ENCODE peak calls at places on chromosomes 5 and 9, in four cellular contexts. One of them, this sample, is unnamed.

GRCh38 chr9:120104771-120105170 is 475.2 kb downstream of the CDK5RAP2 start:
- DNase-seq in H9: no peak
- DNase-seq in H1: no peak
- DNase-seq in IMR-90: no peak
- DNase-seq in this sample: no peak

GRCh38 chr5:65474129-65474711 is 7.5 kb downstream of the ADAMTS6 start:
- DNase-seq in IMR-90: no peak
- DNase-seq in H9: no peak
- DNase-seq in H1: no peak
- DNase-seq in this sample: no peak

GRCh38 chr9:35510745-35511428 is 21.0 kb downstream of the RUSC2 start:
- DNase-seq in H1: no peak
- DNase-seq in H9: no peak
- DNase-seq in IMR-90: peak
- DNase-seq in this sample: peak

GRCh38 chr9:101309139-101309538 is 75.7 kb downstream of the BAAT start:
- DNase-seq in H1: no peak
- DNase-seq in H9: no peak
- DNase-seq in IMR-90: no peak
- DNase-seq in this sample: no peak

GRCh38 chr9:128550770-128551651 is 1.4 kb upstream of the SPTAN1 start:
- DNase-seq in H9: peak
- DNase-seq in IMR-90: peak
- DNase-seq in H1: no peak
- DNase-seq in this sample: peak

GRCh38 chr5:143826909-143827514 is 15.1 kb downstream of the HMHB1 start:
- DNase-seq in IMR-90: peak
- DNase-seq in H1: no peak
- DNase-seq in H9: no peak
- DNase-seq in this sample: peak

GRCh38 chr5:127899214-127899610 is 184.4 kb upstream of the SLC12A2 start:
- DNase-seq in H9: no peak
- DNase-seq in IMR-90: peak
- DNase-seq in H1: no peak
- DNase-seq in this sample: no peak

GRCh38 chr9:17060450-17060849 is 74.4 kb upstream of the CNTLN start:
- DNase-seq in IMR-90: no peak
- DNase-seq in H1: no peak
- DNase-seq in H9: no peak
- DNase-seq in this sample: peak

GRCh38 chr9:133558191-133559126 is 24.0 kb downstream of the ADAMTSL2 start:
- DNase-seq in H1: no peak
- DNase-seq in IMR-90: peak
- DNase-seq in H9: no peak
- DNase-seq in this sample: peak

GRCh38 chr5:77955577-77955976 is 179.4 kb upstream of the TBCA start:
- DNase-seq in IMR-90: no peak
- DNase-seq in H1: no peak
- DNase-seq in H9: no peak
- DNase-seq in this sample: no peak

GRCh38 chr5:135564305-135564704 is 14.5 kb downstream of the CXCL14 start:
- DNase-seq in IMR-90: no peak
- DNase-seq in H1: no peak
- DNase-seq in H9: no peak
- DNase-seq in this sample: no peak

GRCh38 chr9:12778389-12778788 is 3.6 kb downstream of the LURAP1L start:
- DNase-seq in H1: no peak
- DNase-seq in IMR-90: no peak
- DNase-seq in H9: no peak
- DNase-seq in this sample: no peak

GRCh38 chr5:93995126-93995621 is 253.8 kb upstream of the POU5F2 start:
- DNase-seq in H1: no peak
- DNase-seq in H9: no peak
- DNase-seq in IMR-90: no peak
- DNase-seq in this sample: no peak

GRCh38 chr5:169754737-169755136 is 117.7 kb downstream of the DOCK2 start:
- DNase-seq in H9: no peak
- DNase-seq in IMR-90: no peak
- DNase-seq in H1: no peak
- DNase-seq in this sample: no peak

GRCh38 chr9:92378825-92379535 is 25.4 kb downstream of the OGN start:
- DNase-seq in H1: no peak
- DNase-seq in H9: no peak
- DNase-seq in IMR-90: peak
- DNase-seq in this sample: peak

GRCh38 chr5:134840811-134841210 is 5.0 kb upstream of the C5orf24 start:
- DNase-seq in H9: no peak
- DNase-seq in H1: no peak
- DNase-seq in IMR-90: no peak
- DNase-seq in this sample: peak

GRCh38 chr5:143592648-143593047 is 189.2 kb upstream of the NR3C1 start:
- DNase-seq in IMR-90: peak
- DNase-seq in H9: no peak
- DNase-seq in H1: no peak
- DNase-seq in this sample: no peak

GRCh38 chr9:134783699-134784039 is 96.9 kb upstream of the FCN2 start:
- DNase-seq in IMR-90: no peak
- DNase-seq in H9: no peak
- DNase-seq in H1: no peak
- DNase-seq in this sample: no peak

GRCh38 chr5:20619606-20620005 is 631.6 kb upstream of the CDH18 start:
- DNase-seq in H9: no peak
- DNase-seq in H1: no peak
- DNase-seq in IMR-90: no peak
- DNase-seq in this sample: no peak

DNA sequence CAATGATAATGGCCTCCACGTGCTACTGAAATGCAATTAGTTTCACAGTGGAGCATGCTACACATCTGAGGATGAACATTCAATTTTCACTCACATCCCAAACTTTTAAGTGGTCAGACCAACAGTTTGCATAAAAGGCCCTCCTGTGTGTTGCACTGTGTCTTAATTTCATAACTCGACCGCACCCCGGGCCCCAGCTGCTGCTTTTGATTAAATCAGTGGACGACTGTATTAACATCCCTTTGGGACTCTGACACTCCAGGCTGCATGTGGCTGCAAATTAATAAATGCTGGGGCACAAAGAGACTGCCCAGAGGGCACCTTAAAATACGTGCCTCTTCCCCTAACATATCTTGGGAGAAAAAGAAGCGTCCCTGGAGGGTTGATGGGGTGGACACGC is 18.8 kb downstream of the MED10 start:
- DNase-seq in IMR-90: no peak
- DNase-seq in H9: no peak
- DNase-seq in H1: no peak
- DNase-seq in this sample: no peak
- H3K56ac ChIP-seq in IMR-90: no peak
- H3K56ac ChIP-seq in H9: no peak
- H3K56ac ChIP-seq in H1: no peak
- H3K56ac ChIP-seq in this sample: no peak

GRCh38 chr5:154608531-154609011 is 130.5 kb upstream of the HAND1 start:
- DNase-seq in IMR-90: no peak
- DNase-seq in H1: no peak
- DNase-seq in H9: peak
- DNase-seq in this sample: peak
- H3K56ac ChIP-seq in IMR-90: no peak
- H3K56ac ChIP-seq in H1: no peak
- H3K56ac ChIP-seq in H9: no peak
- H3K56ac ChIP-seq in this sample: peak

GRCh38 chr9:112380771-112381181 is 868 bp downstream of the HSDL2 start:
- DNase-seq in IMR-90: peak
- DNase-seq in H1: no peak
- DNase-seq in H9: no peak
- DNase-seq in this sample: peak
- H3K56ac ChIP-seq in IMR-90: peak
- H3K56ac ChIP-seq in H1: no peak
- H3K56ac ChIP-seq in H9: no peak
- H3K56ac ChIP-seq in this sample: peak

GRCh38 chr5:116848974-116849586 is 274.5 kb upstream of the SEMA6A start:
- DNase-seq in H9: no peak
- DNase-seq in IMR-90: no peak
- DNase-seq in H1: no peak
- DNase-seq in this sample: no peak

GRCh38 chr5:116856271-116856670 is 281.6 kb upstream of the SEMA6A start:
- DNase-seq in H9: no peak
- DNase-seq in IMR-90: no peak
- DNase-seq in H1: no peak
- DNase-seq in this sample: no peak

GRCh38 chr5:116859666-116860320 is 285.2 kb upstream of the SEMA6A start:
- DNase-seq in IMR-90: no peak
- DNase-seq in H1: no peak
- DNase-seq in H9: no peak
- DNase-seq in this sample: no peak

GRCh38 chr5:116858705-116859333 is 284.2 kb upstream of the SEMA6A start:
- DNase-seq in IMR-90: no peak
- DNase-seq in H1: no peak
- DNase-seq in H9: no peak
- DNase-seq in this sample: peak

DNA sequence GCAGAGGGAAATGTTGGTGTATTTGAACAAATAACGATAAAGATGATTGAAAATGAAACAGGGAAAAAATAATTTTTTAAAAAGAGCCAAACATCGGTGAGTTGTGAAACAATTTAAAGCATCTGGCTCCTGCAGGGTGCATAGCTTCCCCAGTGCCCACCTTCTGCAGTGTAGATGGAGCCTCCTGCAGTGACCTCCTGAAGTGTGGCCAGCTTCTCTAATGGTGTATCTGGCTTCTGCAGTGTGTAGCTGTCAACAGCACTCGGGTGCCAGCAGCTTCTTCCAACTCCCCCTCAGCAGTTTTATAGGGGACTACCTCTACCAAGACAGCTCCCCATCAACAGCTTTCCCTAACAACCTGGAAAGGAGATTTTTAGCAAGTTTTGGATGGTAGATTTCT is 279.4 kb upstream of the SEMA6A start:
- DNase-seq in IMR-90: no peak
- DNase-seq in H9: no peak
- DNase-seq in H1: no peak
- DNase-seq in this sample: no peak
- H3K56ac ChIP-seq in IMR-90: no peak
- H3K56ac ChIP-seq in H9: no peak
- H3K56ac ChIP-seq in H1: no peak
- H3K56ac ChIP-seq in this sample: peak